ENCODE peak calls at places on chromosome 17, in ten cellular contexts. One of them, this sample, is unnamed.

GRCh38 chr17:65942592-65942991 is 249.3 kb downstream of the CEP112 start:
- DNase-seq in astrocyte of the spinal cord: no peak
- DNase-seq in bronchial epithelial cell: peak; percentile 70
- DNase-seq in heart right ventricle: no peak
- DNase-seq in heart left ventricle: no peak
- DNase-seq in kidney epithelial cell: no peak
- DNase-seq in colonic mucosa: no peak
- DNase-seq in fibroblast of the aortic adventitia: no peak
- DNase-seq in mucosa of descending colon: no peak
- DNase-seq in AG04450: no peak
- DNase-seq in this sample: no peak

GRCh38 chr17:65143899-65144590 is 6.9 kb downstream of the RGS9 start:
- DNase-seq in astrocyte of the spinal cord: peak; percentile 29
- DNase-seq in bronchial epithelial cell: no peak
- DNase-seq in heart right ventricle: no peak
- DNase-seq in heart left ventricle: no peak
- DNase-seq in kidney epithelial cell: no peak
- DNase-seq in colonic mucosa: no peak
- DNase-seq in fibroblast of the aortic adventitia: no peak
- DNase-seq in mucosa of descending colon: no peak
- DNase-seq in AG04450: no peak
- DNase-seq in this sample: no peak

GRCh38 chr17:42387663-42388380 is 420 bp downstream of the STAT3 start:
- DNase-seq in astrocyte of the spinal cord: no peak
- DNase-seq in bronchial epithelial cell: peak; percentile 69
- DNase-seq in heart right ventricle: peak; percentile 51
- DNase-seq in heart left ventricle: peak; percentile 50
- DNase-seq in kidney epithelial cell: no peak
- DNase-seq in colonic mucosa: peak; percentile 66
- DNase-seq in fibroblast of the aortic adventitia: peak; percentile 34
- DNase-seq in mucosa of descending colon: peak; percentile 76
- DNase-seq in AG04450: no peak
- DNase-seq in this sample: no peak

GRCh38 chr17:46978489-46979022 is 497 bp downstream of the RPRML start:
- DNase-seq in astrocyte of the spinal cord: no peak
- DNase-seq in bronchial epithelial cell: no peak
- DNase-seq in heart right ventricle: no peak
- DNase-seq in heart left ventricle: no peak
- DNase-seq in kidney epithelial cell: no peak
- DNase-seq in colonic mucosa: no peak
- DNase-seq in fibroblast of the aortic adventitia: no peak
- DNase-seq in mucosa of descending colon: no peak
- DNase-seq in AG04450: no peak
- DNase-seq in this sample: no peak

GRCh38 chr17:19578545-19578944 is 44.9 kb downstream of the SLC47A1 start:
- DNase-seq in astrocyte of the spinal cord: peak; percentile 5
- DNase-seq in bronchial epithelial cell: peak; percentile 40
- DNase-seq in heart right ventricle: no peak
- DNase-seq in heart left ventricle: no peak
- DNase-seq in kidney epithelial cell: no peak
- DNase-seq in colonic mucosa: no peak
- DNase-seq in fibroblast of the aortic adventitia: peak; percentile 15
- DNase-seq in mucosa of descending colon: no peak
- DNase-seq in AG04450: no peak
- DNase-seq in this sample: peak; percentile 72

GRCh38 chr17:67365762-67366192 is 600 bp downstream of the PSMD12 start:
- DNase-seq in astrocyte of the spinal cord: peak; percentile 59
- DNase-seq in bronchial epithelial cell: peak; percentile 71
- DNase-seq in heart right ventricle: no peak
- DNase-seq in heart left ventricle: no peak
- DNase-seq in kidney epithelial cell: no peak
- DNase-seq in colonic mucosa: no peak
- DNase-seq in fibroblast of the aortic adventitia: peak; percentile 70
- DNase-seq in mucosa of descending colon: no peak
- DNase-seq in AG04450: no peak
- DNase-seq in this sample: no peak

GRCh38 chr17:2924211-2924610 is 128.0 kb downstream of the RAP1GAP2 start:
- DNase-seq in astrocyte of the spinal cord: no peak
- DNase-seq in bronchial epithelial cell: peak; percentile 38
- DNase-seq in heart right ventricle: no peak
- DNase-seq in heart left ventricle: no peak
- DNase-seq in kidney epithelial cell: no peak
- DNase-seq in colonic mucosa: no peak
- DNase-seq in fibroblast of the aortic adventitia: peak; percentile 18
- DNase-seq in mucosa of descending colon: no peak
- DNase-seq in AG04450: no peak
- DNase-seq in this sample: no peak

GRCh38 chr17:77811521-77811920 is 147.0 kb upstream of the TNRC6C start:
- DNase-seq in astrocyte of the spinal cord: peak; percentile 29
- DNase-seq in bronchial epithelial cell: no peak
- DNase-seq in heart right ventricle: no peak
- DNase-seq in heart left ventricle: peak; percentile 14
- DNase-seq in kidney epithelial cell: no peak
- DNase-seq in colonic mucosa: no peak
- DNase-seq in fibroblast of the aortic adventitia: peak; percentile 39
- DNase-seq in mucosa of descending colon: no peak
- DNase-seq in AG04450: no peak
- DNase-seq in this sample: no peak

GRCh38 chr17:75570034-75570676 is 17.4 kb upstream of the MYO15B start:
- DNase-seq in astrocyte of the spinal cord: no peak
- DNase-seq in bronchial epithelial cell: no peak
- DNase-seq in heart right ventricle: no peak
- DNase-seq in heart left ventricle: no peak
- DNase-seq in kidney epithelial cell: no peak
- DNase-seq in colonic mucosa: no peak
- DNase-seq in fibroblast of the aortic adventitia: no peak
- DNase-seq in mucosa of descending colon: no peak
- DNase-seq in AG04450: no peak
- DNase-seq in this sample: no peak

GRCh38 chr17:75571197-75571884 is 16.3 kb upstream of the MYO15B start:
- DNase-seq in astrocyte of the spinal cord: no peak
- DNase-seq in bronchial epithelial cell: no peak
- DNase-seq in heart right ventricle: no peak
- DNase-seq in heart left ventricle: peak; percentile 65
- DNase-seq in kidney epithelial cell: no peak
- DNase-seq in colonic mucosa: no peak
- DNase-seq in fibroblast of the aortic adventitia: no peak
- DNase-seq in mucosa of descending colon: no peak
- DNase-seq in AG04450: no peak
- DNase-seq in this sample: no peak

GRCh38 chr17:75570772-75571171 is 16.8 kb upstream of the MYO15B start:
- DNase-seq in astrocyte of the spinal cord: no peak
- DNase-seq in bronchial epithelial cell: no peak
- DNase-seq in heart right ventricle: no peak
- DNase-seq in heart left ventricle: no peak
- DNase-seq in kidney epithelial cell: no peak
- DNase-seq in colonic mucosa: no peak
- DNase-seq in fibroblast of the aortic adventitia: no peak
- DNase-seq in mucosa of descending colon: no peak
- DNase-seq in AG04450: no peak
- DNase-seq in this sample: no peak

GRCh38 chr17:75572713-75573539 is 14.7 kb upstream of the MYO15B start:
- DNase-seq in astrocyte of the spinal cord: no peak
- DNase-seq in bronchial epithelial cell: no peak
- DNase-seq in heart right ventricle: no peak
- DNase-seq in heart left ventricle: no peak
- DNase-seq in kidney epithelial cell: no peak
- DNase-seq in colonic mucosa: no peak
- DNase-seq in fibroblast of the aortic adventitia: no peak
- DNase-seq in mucosa of descending colon: no peak
- DNase-seq in AG04450: no peak
- DNase-seq in this sample: no peak

DNA sequence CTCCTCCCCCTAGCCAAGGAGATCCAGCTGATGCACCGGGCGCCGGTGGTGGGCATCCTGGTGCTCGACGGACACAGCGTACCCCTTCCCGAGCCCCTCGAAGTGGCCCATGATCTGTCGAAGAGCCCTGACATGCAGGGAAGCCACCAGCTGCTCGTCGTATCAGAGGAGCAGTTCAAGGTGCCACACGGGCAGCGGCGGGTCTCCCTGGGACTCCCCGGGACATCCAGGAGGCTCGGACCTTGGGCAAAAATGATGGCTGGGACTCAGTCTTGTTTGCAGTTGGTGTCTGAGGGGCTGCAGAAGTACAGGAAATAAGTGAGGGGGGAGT is 15.8 kb upstream of the MYO15B start:
- DNase-seq in astrocyte of the spinal cord: no peak
- DNase-seq in bronchial epithelial cell: no peak
- DNase-seq in heart right ventricle: no peak
- DNase-seq in heart left ventricle: no peak
- DNase-seq in kidney epithelial cell: no peak
- DNase-seq in colonic mucosa: no peak
- DNase-seq in fibroblast of the aortic adventitia: no peak
- DNase-seq in mucosa of descending colon: no peak
- DNase-seq in AG04450: no peak
- DNase-seq in this sample: no peak
- H3K4me3 ChIP-seq in astrocyte of the spinal cord: no peak overlapping the region
- H3K4me3 ChIP-seq in bronchial epithelial cell: no peak overlapping the region
- H3K4me3 ChIP-seq in heart right ventricle: no peak overlapping the region
- H3K4me3 ChIP-seq in heart left ventricle: no peak overlapping the region
- H3K4me3 ChIP-seq in kidney epithelial cell: no peak overlapping the region
- H3K4me3 ChIP-seq in colonic mucosa: no peak overlapping the region
- H3K4me3 ChIP-seq in fibroblast of the aortic adventitia: no peak overlapping the region
- H3K4me3 ChIP-seq in mucosa of descending colon: no peak overlapping the region
- H3K4me3 ChIP-seq in AG04450: no peak overlapping the region
- H3K4me3 ChIP-seq in this sample: no peak overlapping the region

GRCh38 chr17:32341141-32341856 is 674 bp downstream of the C17orf75 start:
- DNase-seq in astrocyte of the spinal cord: no peak
- DNase-seq in bronchial epithelial cell: peak; percentile 47
- DNase-seq in heart right ventricle: no peak
- DNase-seq in heart left ventricle: no peak
- DNase-seq in kidney epithelial cell: no peak
- DNase-seq in colonic mucosa: peak; percentile 36
- DNase-seq in fibroblast of the aortic adventitia: no peak
- DNase-seq in mucosa of descending colon: no peak
- DNase-seq in AG04450: no peak
- DNase-seq in this sample: no peak
- TF ChIP-seq CTCF in astrocyte of the spinal cord: peak; percentile 26
- TF ChIP-seq CTCF in bronchial epithelial cell: peak; percentile 42
- TF ChIP-seq CTCF in heart right ventricle: no peak
- TF ChIP-seq CTCF in heart left ventricle: no peak
- TF ChIP-seq CTCF in kidney epithelial cell: no peak
- TF ChIP-seq CTCF in colonic mucosa: no peak
- TF ChIP-seq CTCF in fibroblast of the aortic adventitia: no peak
- TF ChIP-seq CTCF in mucosa of descending colon: no peak
- TF ChIP-seq CTCF in AG04450: peak; percentile 33
- TF ChIP-seq CTCF in this sample: peak; percentile 26

GRCh38 chr17:7220593-7221280 is 999 bp downstream of the ACADVL start:
- DNase-seq in astrocyte of the spinal cord: peak; percentile 68
- DNase-seq in bronchial epithelial cell: peak; percentile 63
- DNase-seq in heart right ventricle: no peak
- DNase-seq in heart left ventricle: peak; percentile 66
- DNase-seq in kidney epithelial cell: no peak
- DNase-seq in colonic mucosa: peak; percentile 70
- DNase-seq in fibroblast of the aortic adventitia: peak; percentile 64
- DNase-seq in mucosa of descending colon: peak; percentile 77
- DNase-seq in AG04450: no peak
- DNase-seq in this sample: no peak

GRCh38 chr17:7223375-7223774 is 3.6 kb downstream of the ACADVL start:
- DNase-seq in astrocyte of the spinal cord: no peak
- DNase-seq in bronchial epithelial cell: peak; percentile 28
- DNase-seq in heart right ventricle: no peak
- DNase-seq in heart left ventricle: no peak
- DNase-seq in kidney epithelial cell: no peak
- DNase-seq in colonic mucosa: no peak
- DNase-seq in fibroblast of the aortic adventitia: no peak
- DNase-seq in mucosa of descending colon: no peak
- DNase-seq in AG04450: no peak
- DNase-seq in this sample: no peak

GRCh38 chr17:7221281-7222092 is 1.7 kb downstream of the ACADVL start:
- DNase-seq in astrocyte of the spinal cord: no peak
- DNase-seq in bronchial epithelial cell: no peak
- DNase-seq in heart right ventricle: no peak
- DNase-seq in heart left ventricle: no peak
- DNase-seq in kidney epithelial cell: no peak
- DNase-seq in colonic mucosa: no peak
- DNase-seq in fibroblast of the aortic adventitia: no peak
- DNase-seq in mucosa of descending colon: peak; percentile 27
- DNase-seq in AG04450: no peak
- DNase-seq in this sample: no peak

GRCh38 chr17:7222972-7223292 is 3.2 kb downstream of the ACADVL start:
- DNase-seq in astrocyte of the spinal cord: no peak
- DNase-seq in bronchial epithelial cell: no peak
- DNase-seq in heart right ventricle: no peak
- DNase-seq in heart left ventricle: no peak
- DNase-seq in kidney epithelial cell: no peak
- DNase-seq in colonic mucosa: no peak
- DNase-seq in fibroblast of the aortic adventitia: no peak
- DNase-seq in mucosa of descending colon: peak; percentile 31
- DNase-seq in AG04450: no peak
- DNase-seq in this sample: no peak

DNA sequence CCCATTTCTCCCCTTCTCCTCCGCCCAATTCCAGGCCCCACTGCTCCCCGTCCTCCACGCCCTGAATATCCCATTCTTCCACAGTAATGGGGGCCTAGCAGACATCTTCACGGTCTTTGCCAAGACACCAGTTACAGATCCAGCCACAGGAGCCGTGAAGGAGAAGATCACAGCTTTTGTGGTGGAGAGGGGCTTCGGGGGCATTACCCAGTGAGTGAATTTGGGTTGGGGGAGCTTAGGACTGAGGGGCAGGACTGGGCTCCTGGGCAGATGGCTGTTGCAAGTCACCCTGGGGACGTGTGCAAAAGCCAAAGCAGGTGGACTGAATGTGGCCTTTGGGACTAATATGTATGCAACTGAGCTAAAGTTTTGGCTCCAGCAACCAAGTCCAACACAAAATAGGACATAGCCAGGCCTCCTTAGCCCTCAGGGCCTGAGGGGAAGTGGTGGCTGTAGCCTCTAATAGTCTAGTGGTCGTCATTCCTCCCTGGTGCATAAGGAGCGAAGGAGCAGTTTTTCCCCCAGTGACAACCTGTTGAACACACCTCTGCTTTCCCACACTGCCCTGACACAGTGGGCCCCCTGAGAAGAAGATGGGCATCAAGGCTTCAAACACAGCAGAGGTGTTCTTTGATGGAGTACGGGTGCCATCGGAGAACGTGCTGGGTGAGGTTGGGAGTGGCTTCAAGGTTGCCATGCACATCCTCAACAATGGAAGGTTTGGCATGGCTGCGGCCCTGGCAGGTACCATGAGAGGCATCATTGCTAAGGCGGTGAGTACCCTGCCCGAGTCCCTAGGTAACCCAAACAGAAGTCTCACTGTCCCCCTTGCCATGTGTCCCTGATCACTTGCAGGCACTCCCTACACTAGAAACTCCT is 2.6 kb downstream of the ACADVL start:
- DNase-seq in astrocyte of the spinal cord: no peak
- DNase-seq in bronchial epithelial cell: no peak
- DNase-seq in heart right ventricle: no peak
- DNase-seq in heart left ventricle: no peak
- DNase-seq in kidney epithelial cell: no peak
- DNase-seq in colonic mucosa: no peak
- DNase-seq in fibroblast of the aortic adventitia: no peak
- DNase-seq in mucosa of descending colon: no peak
- DNase-seq in AG04450: no peak
- DNase-seq in this sample: no peak
- H3K4me3 ChIP-seq in astrocyte of the spinal cord: no peak overlapping the region
- H3K4me3 ChIP-seq in bronchial epithelial cell: no peak overlapping the region
- H3K4me3 ChIP-seq in heart right ventricle: no peak overlapping the region
- H3K4me3 ChIP-seq in heart left ventricle: no peak overlapping the region
- H3K4me3 ChIP-seq in kidney epithelial cell: no peak overlapping the region
- H3K4me3 ChIP-seq in colonic mucosa: no peak overlapping the region
- H3K4me3 ChIP-seq in fibroblast of the aortic adventitia: no peak overlapping the region
- H3K4me3 ChIP-seq in mucosa of descending colon: no peak overlapping the region
- H3K4me3 ChIP-seq in AG04450: no peak overlapping the region
- H3K4me3 ChIP-seq in this sample: no peak overlapping the region

GRCh38 chr17:58574025-58574424 is 59.6 kb upstream of the MTMR4 start:
- DNase-seq in astrocyte of the spinal cord: no peak
- DNase-seq in bronchial epithelial cell: no peak
- DNase-seq in heart right ventricle: no peak
- DNase-seq in heart left ventricle: no peak
- DNase-seq in kidney epithelial cell: no peak
- DNase-seq in colonic mucosa: no peak
- DNase-seq in fibroblast of the aortic adventitia: no peak
- DNase-seq in mucosa of descending colon: no peak
- DNase-seq in AG04450: no peak
- DNase-seq in this sample: no peak

GRCh38 chr17:58572846-58573245 is 58.4 kb upstream of the MTMR4 start:
- DNase-seq in astrocyte of the spinal cord: no peak
- DNase-seq in bronchial epithelial cell: no peak
- DNase-seq in heart right ventricle: no peak
- DNase-seq in heart left ventricle: no peak
- DNase-seq in kidney epithelial cell: no peak
- DNase-seq in colonic mucosa: no peak
- DNase-seq in fibroblast of the aortic adventitia: no peak
- DNase-seq in mucosa of descending colon: no peak
- DNase-seq in AG04450: no peak
- DNase-seq in this sample: no peak

GRCh38 chr17:58576679-58577367 is 62.4 kb upstream of the MTMR4 start:
- DNase-seq in astrocyte of the spinal cord: no peak
- DNase-seq in bronchial epithelial cell: peak; percentile 90
- DNase-seq in heart right ventricle: no peak
- DNase-seq in heart left ventricle: no peak
- DNase-seq in kidney epithelial cell: no peak
- DNase-seq in colonic mucosa: no peak
- DNase-seq in fibroblast of the aortic adventitia: no peak
- DNase-seq in mucosa of descending colon: no peak
- DNase-seq in AG04450: no peak
- DNase-seq in this sample: no peak

GRCh38 chr17:58575511-58575910 is 61.1 kb upstream of the MTMR4 start:
- DNase-seq in astrocyte of the spinal cord: peak; percentile 72
- DNase-seq in bronchial epithelial cell: peak; percentile 93
- DNase-seq in heart right ventricle: no peak
- DNase-seq in heart left ventricle: no peak
- DNase-seq in kidney epithelial cell: no peak
- DNase-seq in colonic mucosa: no peak
- DNase-seq in fibroblast of the aortic adventitia: peak; percentile 58
- DNase-seq in mucosa of descending colon: no peak
- DNase-seq in AG04450: no peak
- DNase-seq in this sample: peak; percentile 6

DNA sequence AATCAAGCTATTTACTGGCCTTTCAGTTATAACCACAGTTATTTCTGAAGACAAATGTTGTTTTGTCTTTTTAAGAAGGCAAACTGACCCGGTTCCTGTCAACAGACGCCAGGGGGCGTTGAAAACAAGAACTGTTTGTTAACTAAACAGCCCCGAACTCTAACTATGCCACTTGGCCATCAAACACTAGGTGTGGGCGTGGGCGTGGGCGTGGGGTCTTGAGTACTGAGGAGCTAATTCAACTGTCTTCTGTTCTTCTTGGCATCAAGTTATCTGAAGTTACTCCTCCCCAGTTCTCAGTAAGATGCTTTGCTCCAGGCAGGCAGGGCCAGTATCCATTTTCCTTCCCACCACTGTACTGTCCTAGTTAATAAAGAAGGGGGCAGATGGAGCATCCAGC is 63.3 kb upstream of the MTMR4 start:
- DNase-seq in astrocyte of the spinal cord: peak; percentile 19
- DNase-seq in bronchial epithelial cell: peak; percentile 49
- DNase-seq in heart right ventricle: peak; percentile 23
- DNase-seq in heart left ventricle: peak; percentile 56
- DNase-seq in kidney epithelial cell: no peak
- DNase-seq in colonic mucosa: peak; percentile 42
- DNase-seq in fibroblast of the aortic adventitia: peak; percentile 54
- DNase-seq in mucosa of descending colon: peak; percentile 27
- DNase-seq in AG04450: no peak
- DNase-seq in this sample: peak; percentile 7
- TF ChIP-seq CTCF in astrocyte of the spinal cord: peak; percentile 43
- TF ChIP-seq CTCF in bronchial epithelial cell: peak; percentile 74
- TF ChIP-seq CTCF in heart right ventricle: peak; percentile 59
- TF ChIP-seq CTCF in heart left ventricle: peak; percentile 46
- TF ChIP-seq CTCF in kidney epithelial cell: peak; percentile 72
- TF ChIP-seq CTCF in colonic mucosa: no peak
- TF ChIP-seq CTCF in fibroblast of the aortic adventitia: peak; percentile 67
- TF ChIP-seq CTCF in mucosa of descending colon: peak; percentile 18
- TF ChIP-seq CTCF in AG04450: peak; percentile 70
- TF ChIP-seq CTCF in this sample: peak; percentile 77

This sample was measured in retinal pigment epithelial cell.